ENCODE peak calls at places on chromosomes 1 and 21, in ten cellular contexts. H, D, O, X, K, R, S, Y, W and U are unnamed samples.

GRCh38 chr1:91944087-91944486 is 5.1 kb upstream of the BRDT start:
- DNase-seq in H (no peak), D (no peak), O (no peak), X (no peak), K (peak; percentile 13), R (no peak), S (no peak), Y (no peak), W (no peak), U (no peak)

GRCh38 chr1:27724961-27725373 is 794 bp upstream of the FAM76A start:
- DNase-seq in H (peak; percentile 60), D (no peak), O (peak; percentile 26), X (no peak), K (peak; percentile 42), R (no peak), S (no peak), Y (no peak), W (peak; percentile 9), U (no peak)

GRCh38 chr1:225944951-225945350 is 3.9 kb upstream of the LEFTY2 start:
- DNase-seq in H (no peak), D (no peak), O (no peak), X (no peak), K (no peak), R (no peak), S (no peak), Y (no peak), W (no peak), U (no peak)

GRCh38 chr1:39933956-39934941 is 20.7 kb upstream of the MFSD2A start:
- DNase-seq in H (no peak), D (peak; percentile 100), O (peak; percentile 99), X (peak; percentile 62), K (peak; percentile 100), R (no peak), S (no peak), Y (no peak), W (no peak), U (peak; percentile 85)

GRCh38 chr21:45387506-45387905 is 17.5 kb upstream of the COL18A1 start:
- DNase-seq in H (no peak), D (no peak), O (no peak), X (no peak), K (no peak), R (no peak), S (no peak), Y (no peak), W (no peak), U (no peak)

GRCh38 chr21:44871576-44872265 is 1.8 kb downstream of the PTTG1IP start:
- DNase-seq in H (no peak), D (peak; percentile 78), O (peak; percentile 83), X (no peak), K (peak; percentile 82), R (no peak), S (no peak), Y (no peak), W (no peak), U (peak; percentile 78)

GRCh38 chr1:200154069-200154767 is 126.7 kb downstream of the NR5A2 start:
- DNase-seq in H (no peak), D (no peak), O (peak; percentile 59), X (no peak), K (peak; percentile 53), R (no peak), S (peak; percentile 81), Y (peak; percentile 19), W (no peak), U (no peak)

GRCh38 chr1:89670168-89670567 is 37.2 kb downstream of the LRRC8C start:
- DNase-seq in H (no peak), D (no peak), O (peak; percentile 78), X (no peak), K (peak; percentile 75), R (no peak), S (no peak), Y (no peak), W (no peak), U (no peak)

GRCh38 chr1:26280333-26281042 is 602 bp downstream of the SH3BGRL3 start:
- DNase-seq in H (no peak), D (no peak), O (no peak), X (no peak), K (no peak), R (no peak), S (peak; percentile 40), Y (no peak), W (no peak), U (peak; percentile 43)

GRCh38 chr1:160567858-160568682 is 11.2 kb downstream of the CD84 start:
- DNase-seq in H (no peak), D (no peak), O (no peak), X (no peak), K (no peak), R (no peak), S (peak; percentile 92), Y (peak; percentile 56), W (no peak), U (no peak)

GRCh38 chr1:21781971-21782867 is 730 bp downstream of the USP48 start:
- DNase-seq in H (peak; percentile 53), D (peak; percentile 29), O (peak; percentile 72), X (no peak), K (peak; percentile 70), R (peak; percentile 34), S (peak; percentile 75), Y (peak; percentile 20), W (peak; percentile 26), U (peak; percentile 28)
- TF ChIP-seq CTCF in H (no peak), D (peak; percentile 12), O (peak; percentile 33), X (peak; percentile 20), K (peak; percentile 29), R (no peak), S (no peak), Y (no peak), W (no peak), U (peak; percentile 51)

DNA sequence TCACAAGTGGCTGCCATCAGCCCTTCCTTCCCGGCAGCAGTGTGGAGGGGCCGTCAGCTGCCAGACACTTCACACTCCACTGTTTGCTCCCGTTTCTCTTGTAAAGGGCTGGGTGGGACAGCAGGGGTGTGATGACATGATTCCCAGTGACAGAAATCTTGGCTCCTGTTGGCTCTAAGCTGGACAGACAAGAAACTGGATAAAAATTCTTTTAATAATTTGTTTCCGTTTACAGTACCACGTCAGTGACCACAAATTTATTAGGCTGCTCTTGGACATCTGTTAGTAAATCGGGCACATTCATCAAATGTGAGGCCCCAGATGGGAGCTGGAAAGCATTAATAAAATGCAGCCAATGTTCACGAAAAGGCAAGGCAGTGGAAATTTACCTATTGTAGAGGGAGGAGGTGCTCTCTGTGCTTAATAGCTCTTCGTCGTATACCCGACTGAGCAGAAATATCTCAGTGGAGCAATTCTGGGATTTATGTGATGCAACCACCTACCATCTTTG is 353.7 kb upstream of the GREM2 start:
- DNase-seq in H (no peak), D (peak; percentile 4), O (no peak), X (no peak), K (no peak), R (no peak), S (no peak), Y (no peak), W (no peak), U (peak; percentile 1)
- TF ChIP-seq CTCF in H (no peak), D (no peak), O (no peak), X (no peak), K (no peak), R (no peak), S (no peak), Y (no peak), W (no peak), U (no peak)

GRCh38 chr1:178192686-178193085 is 98.8 kb downstream of the RASAL2 start:
- DNase-seq in H (no peak), D (peak; percentile 57), O (peak; percentile 92), X (no peak), K (peak; percentile 87), R (no peak), S (no peak), Y (no peak), W (no peak), U (peak; percentile 73)
- TF ChIP-seq CTCF in H (no peak), D (no peak), O (no peak), X (no peak), K (no peak), R (no peak), S (no peak), Y (no peak), W (no peak), U (no peak)

DNA sequence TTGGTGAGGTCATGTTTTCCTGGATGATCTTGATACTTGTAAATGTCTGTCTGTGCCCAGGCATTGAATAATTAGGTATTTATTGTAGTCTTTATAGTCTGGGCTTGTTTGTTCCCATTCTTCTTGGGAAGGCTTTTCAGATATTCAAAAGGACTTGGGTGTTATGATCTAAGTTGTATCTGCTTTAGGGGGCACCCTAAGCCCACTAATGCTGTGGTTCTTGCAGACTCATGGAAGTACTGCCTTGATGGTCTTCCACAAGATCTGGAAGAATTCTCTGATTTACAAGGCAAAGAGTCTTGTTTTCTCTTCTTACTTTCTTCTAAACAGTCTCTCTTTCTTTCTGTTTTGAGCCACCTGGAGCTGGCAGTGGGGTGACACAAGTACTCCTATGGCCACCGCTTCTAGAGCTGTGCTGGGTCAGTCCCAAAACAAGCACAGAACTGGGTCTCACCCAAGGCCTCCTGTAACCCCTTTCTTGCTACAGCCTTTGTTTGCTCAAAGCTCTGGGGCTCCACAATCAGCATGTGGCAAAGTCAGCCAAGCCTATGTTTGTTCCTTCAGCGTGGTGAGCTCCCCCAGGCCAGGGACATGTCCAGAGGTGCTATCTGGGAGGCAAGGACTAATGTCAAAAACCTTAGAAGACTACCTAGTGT is 12.6 kb downstream of the VN1R5 start:
- DNase-seq in H (no peak), D (no peak), O (peak; percentile 29), X (no peak), K (peak; percentile 41), R (no peak), S (no peak), Y (no peak), W (no peak), U (no peak)
- TF ChIP-seq CTCF in H (no peak), D (no peak), O (no peak), X (no peak), K (no peak), R (no peak), S (no peak), Y (no peak), W (no peak), U (no peak)